ENCODE peak calls at places on chromosome 9, in nine cellular contexts. One of them, this sample, is unnamed.

GRCh38 chr9:22415941-22416691 is 30.5 kb upstream of the DMRTA1 start:
- DNase-seq in aorta: no peak
- DNase-seq in heart left ventricle: no peak
- DNase-seq in uterus: no peak
- DNase-seq in CD8-positive, alpha-beta memory T cell: no peak
- DNase-seq in A673: no peak
- DNase-seq in naive thymus-derived CD4-positive, alpha-beta T cell: no peak
- DNase-seq in heart right ventricle: no peak
- DNase-seq in mesendoderm: no peak
- DNase-seq in this sample: no peak

GRCh38 chr9:71685394-71685793 is 82.9 kb downstream of the CEMIP2 start:
- DNase-seq in aorta: no peak
- DNase-seq in heart left ventricle: no peak
- DNase-seq in uterus: no peak
- DNase-seq in CD8-positive, alpha-beta memory T cell: peak
- DNase-seq in A673: no peak
- DNase-seq in naive thymus-derived CD4-positive, alpha-beta T cell: peak
- DNase-seq in heart right ventricle: no peak
- DNase-seq in mesendoderm: no peak
- DNase-seq in this sample: no peak

GRCh38 chr9:3732077-3733038 is 206.6 kb upstream of the RFX3 start:
- DNase-seq in aorta: no peak
- DNase-seq in heart left ventricle: no peak
- DNase-seq in uterus: peak
- DNase-seq in CD8-positive, alpha-beta memory T cell: peak
- DNase-seq in A673: peak
- DNase-seq in naive thymus-derived CD4-positive, alpha-beta T cell: peak
- DNase-seq in heart right ventricle: no peak
- DNase-seq in mesendoderm: peak
- DNase-seq in this sample: no peak

GRCh38 chr9:128033609-128034008 is 33.5 kb downstream of the NAIF1 start:
- DNase-seq in aorta: no peak
- DNase-seq in heart left ventricle: no peak
- DNase-seq in uterus: no peak
- DNase-seq in CD8-positive, alpha-beta memory T cell: no peak
- DNase-seq in A673: no peak
- DNase-seq in naive thymus-derived CD4-positive, alpha-beta T cell: no peak
- DNase-seq in heart right ventricle: no peak
- DNase-seq in mesendoderm: peak
- DNase-seq in this sample: no peak

GRCh38 chr9:103617046-103617445 is 477.1 kb upstream of the SMC2 start:
- DNase-seq in aorta: no peak
- DNase-seq in heart left ventricle: no peak
- DNase-seq in uterus: no peak
- DNase-seq in CD8-positive, alpha-beta memory T cell: no peak
- DNase-seq in A673: no peak
- DNase-seq in naive thymus-derived CD4-positive, alpha-beta T cell: no peak
- DNase-seq in heart right ventricle: no peak
- DNase-seq in mesendoderm: no peak
- DNase-seq in this sample: no peak

GRCh38 chr9:86978986-86979385 is 31.7 kb upstream of the GAS1 start:
- DNase-seq in aorta: no peak
- DNase-seq in heart left ventricle: no peak
- DNase-seq in uterus: no peak
- DNase-seq in CD8-positive, alpha-beta memory T cell: no peak
- DNase-seq in A673: no peak
- DNase-seq in naive thymus-derived CD4-positive, alpha-beta T cell: no peak
- DNase-seq in heart right ventricle: no peak
- DNase-seq in mesendoderm: no peak
- DNase-seq in this sample: no peak

GRCh38 chr9:100474082-100474949 is 1.4 kb downstream of the TMEFF1 start:
- DNase-seq in aorta: no peak
- DNase-seq in heart left ventricle: no peak
- DNase-seq in uterus: no peak
- DNase-seq in CD8-positive, alpha-beta memory T cell: no peak
- DNase-seq in A673: peak
- DNase-seq in naive thymus-derived CD4-positive, alpha-beta T cell: no peak
- DNase-seq in heart right ventricle: no peak
- DNase-seq in mesendoderm: peak
- DNase-seq in this sample: peak

GRCh38 chr9:127810378-127811187 is 7.9 kb downstream of the FPGS start:
- DNase-seq in aorta: no peak
- DNase-seq in heart left ventricle: no peak
- DNase-seq in uterus: no peak
- DNase-seq in CD8-positive, alpha-beta memory T cell: no peak
- DNase-seq in A673: no peak
- DNase-seq in naive thymus-derived CD4-positive, alpha-beta T cell: no peak
- DNase-seq in heart right ventricle: no peak
- DNase-seq in mesendoderm: no peak
- DNase-seq in this sample: no peak

GRCh38 chr9:132638240-132638639 is 31.5 kb downstream of the DDX31 start:
- DNase-seq in aorta: no peak
- DNase-seq in heart left ventricle: no peak
- DNase-seq in uterus: no peak
- DNase-seq in CD8-positive, alpha-beta memory T cell: no peak
- DNase-seq in A673: no peak
- DNase-seq in naive thymus-derived CD4-positive, alpha-beta T cell: no peak
- DNase-seq in heart right ventricle: no peak
- DNase-seq in mesendoderm: no peak
- DNase-seq in this sample: no peak

GRCh38 chr9:93589688-93590087 is 13.3 kb downstream of the PHF2 start:
- DNase-seq in aorta: peak
- DNase-seq in heart left ventricle: no peak
- DNase-seq in uterus: no peak
- DNase-seq in CD8-positive, alpha-beta memory T cell: no peak
- DNase-seq in A673: no peak
- DNase-seq in naive thymus-derived CD4-positive, alpha-beta T cell: no peak
- DNase-seq in heart right ventricle: no peak
- DNase-seq in mesendoderm: peak
- DNase-seq in this sample: no peak

GRCh38 chr9:16180546-16180945 is 627.7 kb downstream of the CCDC171 start:
- DNase-seq in aorta: no peak
- DNase-seq in heart left ventricle: no peak
- DNase-seq in uterus: no peak
- DNase-seq in CD8-positive, alpha-beta memory T cell: no peak
- DNase-seq in A673: no peak
- DNase-seq in naive thymus-derived CD4-positive, alpha-beta T cell: no peak
- DNase-seq in heart right ventricle: no peak
- DNase-seq in mesendoderm: peak
- DNase-seq in this sample: no peak

GRCh38 chr9:128913995-128914772 is 6.6 kb upstream of the PHYHD1 start:
- DNase-seq in aorta: no peak
- DNase-seq in heart left ventricle: no peak
- DNase-seq in uterus: no peak
- DNase-seq in CD8-positive, alpha-beta memory T cell: no peak
- DNase-seq in A673: no peak
- DNase-seq in naive thymus-derived CD4-positive, alpha-beta T cell: no peak
- DNase-seq in heart right ventricle: no peak
- DNase-seq in mesendoderm: no peak
- DNase-seq in this sample: no peak

GRCh38 chr9:110536802-110537201 is 42.7 kb downstream of the SVEP1 start:
- DNase-seq in aorta: no peak
- DNase-seq in heart left ventricle: no peak
- DNase-seq in uterus: no peak
- DNase-seq in CD8-positive, alpha-beta memory T cell: no peak
- DNase-seq in A673: peak
- DNase-seq in naive thymus-derived CD4-positive, alpha-beta T cell: no peak
- DNase-seq in heart right ventricle: no peak
- DNase-seq in mesendoderm: no peak
- DNase-seq in this sample: no peak
- H3K27ac ChIP-seq in aorta: no peak
- H3K27ac ChIP-seq in heart left ventricle: peak
- H3K27ac ChIP-seq in uterus: no peak
- H3K27ac ChIP-seq in CD8-positive, alpha-beta memory T cell: no peak
- H3K27ac ChIP-seq in A673: no peak
- H3K27ac ChIP-seq in naive thymus-derived CD4-positive, alpha-beta T cell: no peak
- H3K27ac ChIP-seq in heart right ventricle: no peak
- H3K27ac ChIP-seq in mesendoderm: no peak
- H3K27ac ChIP-seq in this sample: no peak

DNA sequence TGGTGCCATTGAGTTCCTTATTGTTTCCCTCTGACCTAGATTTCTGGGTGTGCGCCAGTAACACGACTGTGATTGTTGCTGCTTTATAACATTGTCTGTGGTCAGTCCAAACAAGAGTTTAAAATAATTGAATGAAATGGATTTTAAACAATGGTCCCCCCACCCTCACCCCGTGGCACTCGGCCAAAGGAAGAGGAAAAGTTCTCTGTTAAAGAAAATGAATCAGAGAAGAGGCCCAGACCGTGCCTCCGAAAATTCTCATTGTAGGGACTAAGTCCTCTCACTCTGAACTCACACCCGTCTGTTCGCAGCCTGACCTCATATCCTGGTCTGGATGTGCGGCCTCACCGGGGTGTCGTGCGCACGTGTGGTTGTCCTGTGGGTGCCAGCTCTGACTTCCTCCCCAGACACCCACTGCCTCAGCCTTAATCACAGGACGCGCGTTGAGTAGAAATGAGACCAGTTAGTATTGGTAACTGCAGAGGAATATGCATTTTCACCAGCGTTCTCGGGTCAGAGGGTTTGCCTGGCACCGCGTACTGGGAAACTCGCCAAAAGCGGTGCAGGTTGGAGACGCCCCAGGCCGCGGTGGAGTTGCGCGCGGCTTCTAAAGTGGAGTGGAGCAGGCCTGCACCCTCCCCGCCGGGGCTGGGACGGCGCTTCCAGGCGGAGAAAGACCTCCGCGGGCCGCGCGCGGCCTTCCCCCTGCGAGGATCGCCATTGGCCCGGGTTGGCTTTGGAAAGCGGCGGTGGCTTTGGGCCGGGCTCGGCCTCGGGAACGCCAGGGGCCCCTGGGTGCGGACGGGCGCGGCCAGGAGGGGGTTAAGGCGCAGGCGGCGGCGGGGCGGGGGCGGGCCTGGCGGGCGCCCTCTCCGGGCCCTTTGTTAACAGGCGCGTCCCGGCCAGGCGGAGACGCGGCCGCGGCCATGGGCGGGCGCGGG is at the start of gene ABL1:
- DNase-seq in aorta: peak
- DNase-seq in heart left ventricle: peak
- DNase-seq in uterus: peak
- DNase-seq in CD8-positive, alpha-beta memory T cell: peak
- DNase-seq in A673: peak
- DNase-seq in naive thymus-derived CD4-positive, alpha-beta T cell: peak
- DNase-seq in heart right ventricle: peak
- DNase-seq in mesendoderm: peak
- DNase-seq in this sample: peak
- H3K27ac ChIP-seq in aorta: peak
- H3K27ac ChIP-seq in heart left ventricle: peak
- H3K27ac ChIP-seq in uterus: peak
- H3K27ac ChIP-seq in CD8-positive, alpha-beta memory T cell: peak
- H3K27ac ChIP-seq in A673: peak
- H3K27ac ChIP-seq in naive thymus-derived CD4-positive, alpha-beta T cell: peak
- H3K27ac ChIP-seq in heart right ventricle: peak
- H3K27ac ChIP-seq in mesendoderm: peak
- H3K27ac ChIP-seq in this sample: peak

GRCh38 chr9:88604836-88605499 is 70.0 kb downstream of the NXNL2 start:
- DNase-seq in aorta: no peak
- DNase-seq in heart left ventricle: no peak
- DNase-seq in uterus: peak
- DNase-seq in CD8-positive, alpha-beta memory T cell: no peak
- DNase-seq in A673: no peak
- DNase-seq in naive thymus-derived CD4-positive, alpha-beta T cell: no peak
- DNase-seq in heart right ventricle: no peak
- DNase-seq in mesendoderm: no peak
- DNase-seq in this sample: no peak
- H3K27ac ChIP-seq in aorta: peak
- H3K27ac ChIP-seq in heart left ventricle: peak
- H3K27ac ChIP-seq in uterus: peak
- H3K27ac ChIP-seq in CD8-positive, alpha-beta memory T cell: no peak
- H3K27ac ChIP-seq in A673: peak
- H3K27ac ChIP-seq in naive thymus-derived CD4-positive, alpha-beta T cell: no peak
- H3K27ac ChIP-seq in heart right ventricle: peak
- H3K27ac ChIP-seq in mesendoderm: no peak
- H3K27ac ChIP-seq in this sample: peak

GRCh38 chr9:76595645-76596044 is 136.7 kb downstream of the GCNT1 start:
- DNase-seq in aorta: no peak
- DNase-seq in heart left ventricle: no peak
- DNase-seq in uterus: no peak
- DNase-seq in CD8-positive, alpha-beta memory T cell: no peak
- DNase-seq in A673: no peak
- DNase-seq in naive thymus-derived CD4-positive, alpha-beta T cell: no peak
- DNase-seq in heart right ventricle: no peak
- DNase-seq in mesendoderm: no peak
- DNase-seq in this sample: no peak

GRCh38 chr9:76591256-76591950 is 132.4 kb downstream of the GCNT1 start:
- DNase-seq in aorta: no peak
- DNase-seq in heart left ventricle: no peak
- DNase-seq in uterus: no peak
- DNase-seq in CD8-positive, alpha-beta memory T cell: no peak
- DNase-seq in A673: no peak
- DNase-seq in naive thymus-derived CD4-positive, alpha-beta T cell: no peak
- DNase-seq in heart right ventricle: no peak
- DNase-seq in mesendoderm: no peak
- DNase-seq in this sample: no peak

GRCh38 chr9:76594764-76595410 is 135.9 kb downstream of the GCNT1 start:
- DNase-seq in aorta: no peak
- DNase-seq in heart left ventricle: no peak
- DNase-seq in uterus: no peak
- DNase-seq in CD8-positive, alpha-beta memory T cell: no peak
- DNase-seq in A673: no peak
- DNase-seq in naive thymus-derived CD4-positive, alpha-beta T cell: no peak
- DNase-seq in heart right ventricle: no peak
- DNase-seq in mesendoderm: peak
- DNase-seq in this sample: no peak

GRCh38 chr9:76593011-76593347 is 134.0 kb downstream of the GCNT1 start:
- DNase-seq in aorta: no peak
- DNase-seq in heart left ventricle: no peak
- DNase-seq in uterus: no peak
- DNase-seq in CD8-positive, alpha-beta memory T cell: no peak
- DNase-seq in A673: no peak
- DNase-seq in naive thymus-derived CD4-positive, alpha-beta T cell: no peak
- DNase-seq in heart right ventricle: no peak
- DNase-seq in mesendoderm: no peak
- DNase-seq in this sample: no peak

DNA sequence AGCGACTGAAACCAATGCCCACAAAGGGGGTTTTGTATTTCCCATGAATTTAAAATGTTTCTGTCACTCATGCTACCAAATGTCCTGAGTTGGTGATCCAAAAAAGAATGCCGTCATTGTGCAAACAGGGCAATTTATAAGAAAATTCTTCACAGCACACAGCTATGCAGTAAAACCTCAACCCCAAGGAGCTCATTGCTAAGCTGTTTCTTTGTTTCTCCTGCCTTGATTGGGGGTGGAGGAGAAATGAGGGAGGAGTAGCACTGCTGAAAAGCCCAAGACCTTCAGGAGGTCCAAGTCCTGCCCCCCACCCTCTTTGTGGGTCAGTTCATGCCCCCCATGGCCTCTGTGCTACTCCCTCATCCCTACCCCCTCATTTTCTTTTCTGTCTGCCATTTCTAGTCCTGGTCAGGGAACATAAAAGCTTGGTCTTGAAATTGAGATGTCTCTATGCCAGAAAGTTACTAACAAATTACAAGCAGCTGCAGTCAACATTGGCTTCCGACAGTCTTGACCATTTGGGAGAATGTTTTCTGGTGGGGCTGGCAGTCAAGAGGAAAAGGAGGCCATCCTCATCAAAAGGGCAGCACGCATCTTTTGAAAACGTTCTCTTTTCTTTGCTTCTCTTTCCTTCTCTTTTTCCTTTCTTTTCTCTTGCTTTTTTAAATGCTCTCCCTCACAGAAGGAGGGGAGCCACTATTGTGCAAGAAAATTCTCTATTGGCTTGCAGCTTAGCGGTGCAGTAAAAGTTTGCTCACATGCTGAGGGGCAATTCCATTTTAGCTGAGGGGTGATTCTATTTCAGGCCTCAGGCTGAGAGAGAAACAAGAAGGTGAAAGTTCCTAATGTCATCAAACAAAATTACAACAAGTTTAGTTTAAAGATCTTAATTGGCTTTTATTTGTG is 133.4 kb downstream of the GCNT1 start:
- DNase-seq in aorta: no peak
- DNase-seq in heart left ventricle: no peak
- DNase-seq in uterus: no peak
- DNase-seq in CD8-positive, alpha-beta memory T cell: no peak
- DNase-seq in A673: no peak
- DNase-seq in naive thymus-derived CD4-positive, alpha-beta T cell: no peak
- DNase-seq in heart right ventricle: no peak
- DNase-seq in mesendoderm: peak
- DNase-seq in this sample: no peak
- H3K27ac ChIP-seq in aorta: no peak
- H3K27ac ChIP-seq in heart left ventricle: peak
- H3K27ac ChIP-seq in uterus: no peak
- H3K27ac ChIP-seq in CD8-positive, alpha-beta memory T cell: no peak
- H3K27ac ChIP-seq in A673: no peak
- H3K27ac ChIP-seq in naive thymus-derived CD4-positive, alpha-beta T cell: no peak
- H3K27ac ChIP-seq in heart right ventricle: no peak
- H3K27ac ChIP-seq in mesendoderm: no peak
- H3K27ac ChIP-seq in this sample: no peak

This sample was measured in tibial artery.